ENCODE peak calls at places on chromosomes 16 and 17, in eight cellular contexts. One of them, this sample, is unnamed.

GRCh38 chr16:4371481-4372314 is at the start of gene VASN:
- DNase-seq in kidney tubule cell: peak
- DNase-seq in CD8-positive, alpha-beta memory T cell: peak
- DNase-seq in GM20000: peak
- DNase-seq in endothelial cell: peak
- DNase-seq in mesenchymal stem cell: peak
- DNase-seq in chondrocyte: no peak
- DNase-seq in NCI-H2081: no peak
- DNase-seq in this sample: peak

GRCh38 chr17:40559016-40559853 is 6.0 kb downstream of the CCR7 start:
- DNase-seq in kidney tubule cell: no peak
- DNase-seq in CD8-positive, alpha-beta memory T cell: no peak
- DNase-seq in GM20000: no peak
- DNase-seq in endothelial cell: no peak
- DNase-seq in mesenchymal stem cell: no peak
- DNase-seq in chondrocyte: no peak
- DNase-seq in NCI-H2081: no peak
- DNase-seq in this sample: no peak

GRCh38 chr17:4365628-4366311 is 705 bp downstream of the UBE2G1 start:
- DNase-seq in kidney tubule cell: peak
- DNase-seq in CD8-positive, alpha-beta memory T cell: no peak
- DNase-seq in GM20000: no peak
- DNase-seq in endothelial cell: peak
- DNase-seq in mesenchymal stem cell: peak
- DNase-seq in chondrocyte: peak
- DNase-seq in NCI-H2081: peak
- DNase-seq in this sample: no peak

GRCh38 chr17:1286379-1287106 is 7.1 kb downstream of the TRARG1 start:
- DNase-seq in kidney tubule cell: no peak
- DNase-seq in CD8-positive, alpha-beta memory T cell: no peak
- DNase-seq in GM20000: no peak
- DNase-seq in endothelial cell: no peak
- DNase-seq in mesenchymal stem cell: no peak
- DNase-seq in chondrocyte: no peak
- DNase-seq in NCI-H2081: no peak
- DNase-seq in this sample: no peak

GRCh38 chr16:58094026-58094425 is 35.2 kb downstream of the CFAP20 start:
- DNase-seq in kidney tubule cell: no peak
- DNase-seq in CD8-positive, alpha-beta memory T cell: no peak
- DNase-seq in GM20000: no peak
- DNase-seq in endothelial cell: no peak
- DNase-seq in mesenchymal stem cell: no peak
- DNase-seq in chondrocyte: peak
- DNase-seq in NCI-H2081: no peak
- DNase-seq in this sample: no peak

GRCh38 chr16:75000481-75001081 is 1.8 kb downstream of the ZNRF1 start:
- DNase-seq in kidney tubule cell: peak
- DNase-seq in CD8-positive, alpha-beta memory T cell: no peak
- DNase-seq in GM20000: no peak
- DNase-seq in endothelial cell: no peak
- DNase-seq in mesenchymal stem cell: peak
- DNase-seq in chondrocyte: no peak
- DNase-seq in NCI-H2081: no peak
- DNase-seq in this sample: peak

GRCh38 chr17:7850970-7851437 is 3.9 kb upstream of the TMEM88 start:
- DNase-seq in kidney tubule cell: no peak
- DNase-seq in CD8-positive, alpha-beta memory T cell: no peak
- DNase-seq in GM20000: no peak
- DNase-seq in endothelial cell: no peak
- DNase-seq in mesenchymal stem cell: no peak
- DNase-seq in chondrocyte: no peak
- DNase-seq in NCI-H2081: no peak
- DNase-seq in this sample: no peak

GRCh38 chr16:86519649-86520316 is 9.5 kb downstream of the FOXF1 start:
- DNase-seq in kidney tubule cell: peak
- DNase-seq in CD8-positive, alpha-beta memory T cell: peak
- DNase-seq in GM20000: peak
- DNase-seq in endothelial cell: peak
- DNase-seq in mesenchymal stem cell: peak
- DNase-seq in chondrocyte: no peak
- DNase-seq in NCI-H2081: no peak
- DNase-seq in this sample: peak

GRCh38 chr16:87538594-87538993 is 45.8 kb upstream of the ZCCHC14 start:
- DNase-seq in kidney tubule cell: no peak
- DNase-seq in CD8-positive, alpha-beta memory T cell: no peak
- DNase-seq in GM20000: no peak
- DNase-seq in endothelial cell: no peak
- DNase-seq in mesenchymal stem cell: no peak
- DNase-seq in chondrocyte: no peak
- DNase-seq in NCI-H2081: no peak
- DNase-seq in this sample: peak

GRCh38 chr16:54171855-54172537 is 114.6 kb downstream of the IRX3 start:
- DNase-seq in kidney tubule cell: peak
- DNase-seq in CD8-positive, alpha-beta memory T cell: no peak
- DNase-seq in GM20000: no peak
- DNase-seq in endothelial cell: no peak
- DNase-seq in mesenchymal stem cell: peak
- DNase-seq in chondrocyte: no peak
- DNase-seq in NCI-H2081: peak
- DNase-seq in this sample: peak

GRCh38 chr17:30454635-30455034 is 22.6 kb upstream of the GOSR1 start:
- DNase-seq in kidney tubule cell: no peak
- DNase-seq in CD8-positive, alpha-beta memory T cell: no peak
- DNase-seq in GM20000: no peak
- DNase-seq in endothelial cell: no peak
- DNase-seq in mesenchymal stem cell: no peak
- DNase-seq in chondrocyte: no peak
- DNase-seq in NCI-H2081: no peak
- DNase-seq in this sample: no peak

GRCh38 chr17:57603978-57604377 is 141.1 kb downstream of the CCDC182 start:
- DNase-seq in kidney tubule cell: peak
- DNase-seq in CD8-positive, alpha-beta memory T cell: peak
- DNase-seq in GM20000: no peak
- DNase-seq in endothelial cell: no peak
- DNase-seq in mesenchymal stem cell: no peak
- DNase-seq in chondrocyte: peak
- DNase-seq in NCI-H2081: no peak
- DNase-seq in this sample: no peak

GRCh38 chr17:4116516-4116915 is 26.3 kb downstream of the ZZEF1 start:
- DNase-seq in kidney tubule cell: peak
- DNase-seq in CD8-positive, alpha-beta memory T cell: no peak
- DNase-seq in GM20000: no peak
- DNase-seq in endothelial cell: no peak
- DNase-seq in mesenchymal stem cell: no peak
- DNase-seq in chondrocyte: no peak
- DNase-seq in NCI-H2081: no peak
- DNase-seq in this sample: no peak

GRCh38 chr16:85913688-85914422 is 14.9 kb downstream of the IRF8 start:
- DNase-seq in kidney tubule cell: peak
- DNase-seq in CD8-positive, alpha-beta memory T cell: no peak
- DNase-seq in GM20000: no peak
- DNase-seq in endothelial cell: no peak
- DNase-seq in mesenchymal stem cell: no peak
- DNase-seq in chondrocyte: no peak
- DNase-seq in NCI-H2081: no peak
- DNase-seq in this sample: no peak

GRCh38 chr16:68037820-68038597 is 14.9 kb downstream of the DUS2 start:
- DNase-seq in kidney tubule cell: no peak
- DNase-seq in CD8-positive, alpha-beta memory T cell: no peak
- DNase-seq in GM20000: peak
- DNase-seq in endothelial cell: no peak
- DNase-seq in mesenchymal stem cell: no peak
- DNase-seq in chondrocyte: peak
- DNase-seq in NCI-H2081: no peak
- DNase-seq in this sample: no peak